ENCODE peak calls at places on chromosomes 2 and 18, in seven cellular contexts. One of them, this sample, is unnamed.

GRCh38 chr2:188291617-188292445 is at the start of gene GULP1:
- DNase-seq in foreskin fibroblast: peak; percentile 73
- DNase-seq in fibroblast of villous mesenchyme: peak; percentile 84
- DNase-seq in tibial artery: peak; percentile 87
- DNase-seq in left ventricle myocardium inferior: peak; percentile 76
- DNase-seq in mucosa of descending colon: peak; percentile 66
- DNase-seq in prostate gland: peak; percentile 70
- DNase-seq in this sample: peak; percentile 79

GRCh38 chr2:16425462-16426336 is 239.9 kb downstream of the CYRIA start:
- DNase-seq in foreskin fibroblast: no peak
- DNase-seq in fibroblast of villous mesenchyme: no peak
- DNase-seq in tibial artery: no peak
- DNase-seq in left ventricle myocardium inferior: peak; percentile 22
- DNase-seq in mucosa of descending colon: no peak
- DNase-seq in prostate gland: peak; percentile 82
- DNase-seq in this sample: no peak

GRCh38 chr2:121241466-121241865 is 43.5 kb downstream of the TFCP2L1 start:
- DNase-seq in foreskin fibroblast: no peak
- DNase-seq in fibroblast of villous mesenchyme: no peak
- DNase-seq in tibial artery: no peak
- DNase-seq in left ventricle myocardium inferior: no peak
- DNase-seq in mucosa of descending colon: no peak
- DNase-seq in prostate gland: no peak
- DNase-seq in this sample: no peak

GRCh38 chr2:163407296-163407695 is 328.5 kb downstream of the FIGN start:
- DNase-seq in foreskin fibroblast: no peak
- DNase-seq in fibroblast of villous mesenchyme: peak; percentile 75
- DNase-seq in tibial artery: no peak
- DNase-seq in left ventricle myocardium inferior: no peak
- DNase-seq in mucosa of descending colon: no peak
- DNase-seq in prostate gland: peak; percentile 70
- DNase-seq in this sample: no peak

GRCh38 chr2:85907671-85908157 is 18.9 kb upstream of the ST3GAL5 start:
- DNase-seq in foreskin fibroblast: peak; percentile 45
- DNase-seq in fibroblast of villous mesenchyme: peak; percentile 93
- DNase-seq in tibial artery: no peak
- DNase-seq in left ventricle myocardium inferior: no peak
- DNase-seq in mucosa of descending colon: no peak
- DNase-seq in prostate gland: peak; percentile 48
- DNase-seq in this sample: no peak

GRCh38 chr2:177585234-177585863 is 192.8 kb downstream of the AGPS start:
- DNase-seq in foreskin fibroblast: no peak
- DNase-seq in fibroblast of villous mesenchyme: no peak
- DNase-seq in tibial artery: no peak
- DNase-seq in left ventricle myocardium inferior: peak; percentile 37
- DNase-seq in mucosa of descending colon: no peak
- DNase-seq in prostate gland: peak; percentile 73
- DNase-seq in this sample: no peak

GRCh38 chr2:163348843-163349395 is 386.9 kb downstream of the FIGN start:
- DNase-seq in foreskin fibroblast: peak; percentile 79
- DNase-seq in fibroblast of villous mesenchyme: peak; percentile 87
- DNase-seq in tibial artery: no peak
- DNase-seq in left ventricle myocardium inferior: no peak
- DNase-seq in mucosa of descending colon: no peak
- DNase-seq in prostate gland: no peak
- DNase-seq in this sample: peak; percentile 13

GRCh38 chr2:42274872-42275271 is 86.1 kb downstream of the COX7A2L start:
- DNase-seq in foreskin fibroblast: no peak
- DNase-seq in fibroblast of villous mesenchyme: no peak
- DNase-seq in tibial artery: no peak
- DNase-seq in left ventricle myocardium inferior: no peak
- DNase-seq in mucosa of descending colon: no peak
- DNase-seq in prostate gland: no peak
- DNase-seq in this sample: no peak

GRCh38 chr18:35055726-35056125 is 14.5 kb downstream of the MAPRE2 start:
- DNase-seq in foreskin fibroblast: no peak
- DNase-seq in fibroblast of villous mesenchyme: no peak
- DNase-seq in tibial artery: no peak
- DNase-seq in left ventricle myocardium inferior: no peak
- DNase-seq in mucosa of descending colon: no peak
- DNase-seq in prostate gland: no peak
- DNase-seq in this sample: no peak

GRCh38 chr2:1969701-1970015 is 225.3 kb upstream of the PXDN start:
- DNase-seq in foreskin fibroblast: no peak
- DNase-seq in fibroblast of villous mesenchyme: no peak
- DNase-seq in tibial artery: no peak
- DNase-seq in left ventricle myocardium inferior: no peak
- DNase-seq in mucosa of descending colon: no peak
- DNase-seq in prostate gland: no peak
- DNase-seq in this sample: no peak

GRCh38 chr2:144128104-144128746 is 391.7 kb downstream of the ZEB2 start:
- DNase-seq in foreskin fibroblast: no peak
- DNase-seq in fibroblast of villous mesenchyme: no peak
- DNase-seq in tibial artery: no peak
- DNase-seq in left ventricle myocardium inferior: no peak
- DNase-seq in mucosa of descending colon: no peak
- DNase-seq in prostate gland: no peak
- DNase-seq in this sample: no peak

GRCh38 chr18:54926593-54927297 is 32.5 kb downstream of the CCDC68 start:
- DNase-seq in foreskin fibroblast: peak; percentile 19
- DNase-seq in fibroblast of villous mesenchyme: peak; percentile 45
- DNase-seq in tibial artery: no peak
- DNase-seq in left ventricle myocardium inferior: no peak
- DNase-seq in mucosa of descending colon: no peak
- DNase-seq in prostate gland: no peak
- DNase-seq in this sample: no peak

GRCh38 chr18:62975785-62976184 is 260.4 kb downstream of the PHLPP1 start:
- DNase-seq in foreskin fibroblast: no peak
- DNase-seq in fibroblast of villous mesenchyme: no peak
- DNase-seq in tibial artery: no peak
- DNase-seq in left ventricle myocardium inferior: no peak
- DNase-seq in mucosa of descending colon: no peak
- DNase-seq in prostate gland: no peak
- DNase-seq in this sample: no peak

GRCh38 chr2:184041077-184041476 is 557.3 kb upstream of the ZNF804A start:
- DNase-seq in foreskin fibroblast: no peak
- DNase-seq in fibroblast of villous mesenchyme: peak; percentile 11
- DNase-seq in tibial artery: no peak
- DNase-seq in left ventricle myocardium inferior: no peak
- DNase-seq in mucosa of descending colon: no peak
- DNase-seq in prostate gland: no peak
- DNase-seq in this sample: no peak

GRCh38 chr18:58046087-58046793 is 2.2 kb downstream of the NEDD4L start:
- DNase-seq in foreskin fibroblast: no peak
- DNase-seq in fibroblast of villous mesenchyme: no peak
- DNase-seq in tibial artery: no peak
- DNase-seq in left ventricle myocardium inferior: no peak
- DNase-seq in mucosa of descending colon: no peak
- DNase-seq in prostate gland: peak; percentile 27
- DNase-seq in this sample: no peak

GRCh38 chr18:44823782-44824181 is 143.1 kb downstream of the SETBP1 start:
- DNase-seq in foreskin fibroblast: peak; percentile 59
- DNase-seq in fibroblast of villous mesenchyme: no peak
- DNase-seq in tibial artery: no peak
- DNase-seq in left ventricle myocardium inferior: no peak
- DNase-seq in mucosa of descending colon: no peak
- DNase-seq in prostate gland: no peak
- DNase-seq in this sample: peak; percentile 83

GRCh38 chr2:237459741-237460174 is 27.3 kb upstream of the MLPH start:
- DNase-seq in foreskin fibroblast: peak; percentile 87
- DNase-seq in fibroblast of villous mesenchyme: peak; percentile 78
- DNase-seq in tibial artery: no peak
- DNase-seq in left ventricle myocardium inferior: no peak
- DNase-seq in mucosa of descending colon: no peak
- DNase-seq in prostate gland: no peak
- DNase-seq in this sample: no peak

GRCh38 chr2:37648316-37649011 is 23.0 kb downstream of the CDC42EP3 start:
- DNase-seq in foreskin fibroblast: no peak
- DNase-seq in fibroblast of villous mesenchyme: no peak
- DNase-seq in tibial artery: peak; percentile 83
- DNase-seq in left ventricle myocardium inferior: peak; percentile 71
- DNase-seq in mucosa of descending colon: peak; percentile 75
- DNase-seq in prostate gland: no peak
- DNase-seq in this sample: peak; percentile 50

GRCh38 chr2:141947715-141948114 is 183.1 kb downstream of the LRP1B start:
- DNase-seq in foreskin fibroblast: no peak
- DNase-seq in fibroblast of villous mesenchyme: no peak
- DNase-seq in tibial artery: no peak
- DNase-seq in left ventricle myocardium inferior: no peak
- DNase-seq in mucosa of descending colon: no peak
- DNase-seq in prostate gland: no peak
- DNase-seq in this sample: no peak

GRCh38 chr2:55232863-55233657 is 572 bp downstream of the RPS27A start:
- DNase-seq in foreskin fibroblast: no peak
- DNase-seq in fibroblast of villous mesenchyme: peak; percentile 34
- DNase-seq in tibial artery: peak; percentile 66
- DNase-seq in left ventricle myocardium inferior: no peak
- DNase-seq in mucosa of descending colon: peak; percentile 70
- DNase-seq in prostate gland: no peak
- DNase-seq in this sample: peak; percentile 48

GRCh38 chr2:48414196-48414595 is 115.8 kb upstream of the STON1 start:
- DNase-seq in foreskin fibroblast: no peak
- DNase-seq in fibroblast of villous mesenchyme: no peak
- DNase-seq in tibial artery: no peak
- DNase-seq in left ventricle myocardium inferior: no peak
- DNase-seq in mucosa of descending colon: no peak
- DNase-seq in prostate gland: no peak
- DNase-seq in this sample: no peak

GRCh38 chr2:128745946-128746345 is 427.3 kb upstream of the HS6ST1 start:
- DNase-seq in foreskin fibroblast: no peak
- DNase-seq in fibroblast of villous mesenchyme: no peak
- DNase-seq in tibial artery: no peak
- DNase-seq in left ventricle myocardium inferior: no peak
- DNase-seq in mucosa of descending colon: no peak
- DNase-seq in prostate gland: no peak
- DNase-seq in this sample: no peak

GRCh38 chr2:241410739-241411176 is 54.7 kb downstream of the FARP2 start:
- DNase-seq in foreskin fibroblast: peak; percentile 77
- DNase-seq in fibroblast of villous mesenchyme: no peak
- DNase-seq in tibial artery: no peak
- DNase-seq in left ventricle myocardium inferior: no peak
- DNase-seq in mucosa of descending colon: no peak
- DNase-seq in prostate gland: no peak
- DNase-seq in this sample: no peak

GRCh38 chr2:230711224-230711623 is 1.4 kb upstream of the CAB39 start:
- DNase-seq in foreskin fibroblast: no peak
- DNase-seq in fibroblast of villous mesenchyme: no peak
- DNase-seq in tibial artery: no peak
- DNase-seq in left ventricle myocardium inferior: no peak
- DNase-seq in mucosa of descending colon: no peak
- DNase-seq in prostate gland: no peak
- DNase-seq in this sample: no peak

GRCh38 chr18:3453540-3454364 is 3.8 kb downstream of the TGIF1 start:
- DNase-seq in foreskin fibroblast: peak; percentile 93
- DNase-seq in fibroblast of villous mesenchyme: peak; percentile 97
- DNase-seq in tibial artery: peak; percentile 83
- DNase-seq in left ventricle myocardium inferior: peak; percentile 20
- DNase-seq in mucosa of descending colon: peak; percentile 59
- DNase-seq in prostate gland: peak; percentile 76
- DNase-seq in this sample: peak; percentile 79

GRCh38 chr2:240369725-240370585 is 65.5 kb upstream of the GPC1 start:
- DNase-seq in foreskin fibroblast: peak; percentile 82
- DNase-seq in fibroblast of villous mesenchyme: peak; percentile 86
- DNase-seq in tibial artery: peak; percentile 91
- DNase-seq in left ventricle myocardium inferior: peak; percentile 82
- DNase-seq in mucosa of descending colon: no peak
- DNase-seq in prostate gland: peak; percentile 39
- DNase-seq in this sample: peak; percentile 73
- H3K4me3 ChIP-seq in foreskin fibroblast: no peak overlapping the region
- H3K4me3 ChIP-seq in fibroblast of villous mesenchyme: no peak overlapping the region
- H3K4me3 ChIP-seq in tibial artery: no peak overlapping the region
- H3K4me3 ChIP-seq in left ventricle myocardium inferior: no peak overlapping the region
- H3K4me3 ChIP-seq in mucosa of descending colon: no peak overlapping the region
- H3K4me3 ChIP-seq in prostate gland: no peak overlapping the region
- H3K4me3 ChIP-seq in this sample: no peak overlapping the region

GRCh38 chr2:46278952-46279351 is 18.3 kb upstream of the EPAS1 start:
- DNase-seq in foreskin fibroblast: no peak
- DNase-seq in fibroblast of villous mesenchyme: no peak
- DNase-seq in tibial artery: no peak
- DNase-seq in left ventricle myocardium inferior: no peak
- DNase-seq in mucosa of descending colon: no peak
- DNase-seq in prostate gland: no peak
- DNase-seq in this sample: no peak

GRCh38 chr2:46277470-46278190 is 19.6 kb upstream of the EPAS1 start:
- DNase-seq in foreskin fibroblast: no peak
- DNase-seq in fibroblast of villous mesenchyme: no peak
- DNase-seq in tibial artery: no peak
- DNase-seq in left ventricle myocardium inferior: peak; percentile 51
- DNase-seq in mucosa of descending colon: no peak
- DNase-seq in prostate gland: no peak
- DNase-seq in this sample: no peak

GRCh38 chr2:46275995-46276394 is 21.2 kb upstream of the EPAS1 start:
- DNase-seq in foreskin fibroblast: no peak
- DNase-seq in fibroblast of villous mesenchyme: peak; percentile 56
- DNase-seq in tibial artery: peak; percentile 75
- DNase-seq in left ventricle myocardium inferior: peak; percentile 75
- DNase-seq in mucosa of descending colon: peak; percentile 57
- DNase-seq in prostate gland: no peak
- DNase-seq in this sample: peak; percentile 43

GRCh38 chr2:46273919-46274318 is 23.3 kb upstream of the EPAS1 start:
- DNase-seq in foreskin fibroblast: no peak
- DNase-seq in fibroblast of villous mesenchyme: no peak
- DNase-seq in tibial artery: no peak
- DNase-seq in left ventricle myocardium inferior: no peak
- DNase-seq in mucosa of descending colon: no peak
- DNase-seq in prostate gland: no peak
- DNase-seq in this sample: no peak

DNA sequence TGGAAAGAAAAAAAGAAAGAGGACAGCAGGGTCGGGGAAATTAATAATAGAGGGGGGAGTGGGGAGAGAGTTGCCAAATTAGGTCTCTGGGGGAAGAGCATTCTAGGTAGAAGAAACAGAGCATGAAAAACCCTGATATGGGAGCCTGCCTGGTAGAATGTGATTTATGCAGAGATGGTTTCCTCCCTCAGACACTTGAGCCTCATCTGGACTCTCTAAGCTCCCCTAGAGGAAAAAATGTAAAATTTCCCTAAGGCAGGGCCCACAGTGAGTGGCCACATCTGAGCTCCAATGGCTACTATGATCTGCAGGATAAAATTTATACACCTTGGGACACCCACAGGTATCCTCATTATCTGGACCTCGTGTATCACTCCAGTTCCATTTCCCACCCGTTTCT is 20.6 kb upstream of the EPAS1 start:
- DNase-seq in foreskin fibroblast: no peak
- DNase-seq in fibroblast of villous mesenchyme: peak; percentile 46
- DNase-seq in tibial artery: no peak
- DNase-seq in left ventricle myocardium inferior: no peak
- DNase-seq in mucosa of descending colon: no peak
- DNase-seq in prostate gland: no peak
- DNase-seq in this sample: no peak
- TF ChIP-seq CTCF in foreskin fibroblast: peak; percentile 38
- TF ChIP-seq CTCF in fibroblast of villous mesenchyme: peak; percentile 53
- TF ChIP-seq CTCF in tibial artery: no peak
- TF ChIP-seq CTCF in left ventricle myocardium inferior: peak; percentile 31
- TF ChIP-seq CTCF in mucosa of descending colon: no peak
- TF ChIP-seq CTCF in prostate gland: no peak
- TF ChIP-seq CTCF in this sample: peak; percentile 16

GRCh38 chr18:47331051-47331450 is 79.6 kb upstream of the SKOR2 start:
- DNase-seq in foreskin fibroblast: no peak
- DNase-seq in fibroblast of villous mesenchyme: no peak
- DNase-seq in tibial artery: no peak
- DNase-seq in left ventricle myocardium inferior: no peak
- DNase-seq in mucosa of descending colon: no peak
- DNase-seq in prostate gland: no peak
- DNase-seq in this sample: no peak
- H3K4me3 ChIP-seq in foreskin fibroblast: no peak overlapping the region
- H3K4me3 ChIP-seq in fibroblast of villous mesenchyme: no peak overlapping the region
- H3K4me3 ChIP-seq in tibial artery: no peak overlapping the region
- H3K4me3 ChIP-seq in left ventricle myocardium inferior: no peak overlapping the region
- H3K4me3 ChIP-seq in mucosa of descending colon: no peak overlapping the region
- H3K4me3 ChIP-seq in prostate gland: no peak overlapping the region
- H3K4me3 ChIP-seq in this sample: no peak overlapping the region

GRCh38 chr2:168247341-168248305 is at the start of gene STK39:
- DNase-seq in foreskin fibroblast: peak; percentile 76
- DNase-seq in fibroblast of villous mesenchyme: peak; percentile 75
- DNase-seq in tibial artery: peak; percentile 84
- DNase-seq in left ventricle myocardium inferior: peak; percentile 82
- DNase-seq in mucosa of descending colon: peak; percentile 84
- DNase-seq in prostate gland: peak; percentile 74
- DNase-seq in this sample: peak; percentile 71
- TF ChIP-seq CTCF in foreskin fibroblast: no peak
- TF ChIP-seq CTCF in fibroblast of villous mesenchyme: no peak
- TF ChIP-seq CTCF in tibial artery: no peak
- TF ChIP-seq CTCF in left ventricle myocardium inferior: no peak
- TF ChIP-seq CTCF in mucosa of descending colon: no peak
- TF ChIP-seq CTCF in prostate gland: peak; percentile 9
- TF ChIP-seq CTCF in this sample: no peak